ENCODE peak calls at places on chromosomes 6 and 20, in ten cellular contexts. One of them, this sample, is unnamed.

GRCh38 chr6:170247178-170247701 is 43.6 kb downstream of the DLL1 start:
- DNase-seq in PC-9: no peak
- DNase-seq in GM06990: no peak
- DNase-seq in activated T-cell treated with anti-CD3 and anti-CD28 coated beads for 1 hour: no peak
- DNase-seq in HCEC 1CT: no peak
- DNase-seq in hypothalamus: no peak
- DNase-seq in iPS DF 6.9: no peak
- DNase-seq in left ventricle myocardium superior: peak
- DNase-seq in NCI-H460: no peak
- DNase-seq in T-cell: no peak
- DNase-seq in this sample: no peak

GRCh38 chr6:129490551-129491245 is 219.3 kb downstream of the ARHGAP18 start:
- DNase-seq in PC-9: peak
- DNase-seq in GM06990: peak
- DNase-seq in activated T-cell treated with anti-CD3 and anti-CD28 coated beads for 1 hour: peak
- DNase-seq in HCEC 1CT: peak
- DNase-seq in hypothalamus: no peak
- DNase-seq in iPS DF 6.9: no peak
- DNase-seq in left ventricle myocardium superior: no peak
- DNase-seq in NCI-H460: peak
- DNase-seq in T-cell: peak
- DNase-seq in this sample: peak

GRCh38 chr6:139161817-139162284 is 27.0 kb downstream of the HECA start:
- DNase-seq in PC-9: no peak
- DNase-seq in GM06990: peak
- DNase-seq in activated T-cell treated with anti-CD3 and anti-CD28 coated beads for 1 hour: peak
- DNase-seq in HCEC 1CT: no peak
- DNase-seq in hypothalamus: no peak
- DNase-seq in iPS DF 6.9: no peak
- DNase-seq in left ventricle myocardium superior: no peak
- DNase-seq in NCI-H460: no peak
- DNase-seq in T-cell: peak
- DNase-seq in this sample: no peak

GRCh38 chr6:328924-329323 is 36.6 kb downstream of the DUSP22 start:
- DNase-seq in PC-9: no peak
- DNase-seq in GM06990: no peak
- DNase-seq in activated T-cell treated with anti-CD3 and anti-CD28 coated beads for 1 hour: no peak
- DNase-seq in HCEC 1CT: no peak
- DNase-seq in hypothalamus: no peak
- DNase-seq in iPS DF 6.9: no peak
- DNase-seq in left ventricle myocardium superior: no peak
- DNase-seq in NCI-H460: no peak
- DNase-seq in T-cell: no peak
- DNase-seq in this sample: no peak

GRCh38 chr20:46695888-46696287 is 6.6 kb upstream of the TP53RK start:
- DNase-seq in PC-9: no peak
- DNase-seq in GM06990: no peak
- DNase-seq in activated T-cell treated with anti-CD3 and anti-CD28 coated beads for 1 hour: no peak
- DNase-seq in HCEC 1CT: no peak
- DNase-seq in hypothalamus: no peak
- DNase-seq in iPS DF 6.9: no peak
- DNase-seq in left ventricle myocardium superior: no peak
- DNase-seq in NCI-H460: no peak
- DNase-seq in T-cell: no peak
- DNase-seq in this sample: no peak

GRCh38 chr20:47610247-47610944 is 108.7 kb downstream of the NCOA3 start:
- DNase-seq in PC-9: peak
- DNase-seq in GM06990: peak
- DNase-seq in activated T-cell treated with anti-CD3 and anti-CD28 coated beads for 1 hour: peak
- DNase-seq in HCEC 1CT: peak
- DNase-seq in hypothalamus: no peak
- DNase-seq in iPS DF 6.9: no peak
- DNase-seq in left ventricle myocardium superior: no peak
- DNase-seq in NCI-H460: peak
- DNase-seq in T-cell: peak
- DNase-seq in this sample: no peak

GRCh38 chr20:53859684-53860083 is 210.7 kb downstream of the BCAS1 start:
- DNase-seq in PC-9: no peak
- DNase-seq in GM06990: no peak
- DNase-seq in activated T-cell treated with anti-CD3 and anti-CD28 coated beads for 1 hour: no peak
- DNase-seq in HCEC 1CT: no peak
- DNase-seq in hypothalamus: no peak
- DNase-seq in iPS DF 6.9: no peak
- DNase-seq in left ventricle myocardium superior: peak
- DNase-seq in NCI-H460: no peak
- DNase-seq in T-cell: no peak
- DNase-seq in this sample: peak

GRCh38 chr20:60984666-60985065 is 267.4 kb upstream of the CDH4 start:
- DNase-seq in PC-9: no peak
- DNase-seq in GM06990: no peak
- DNase-seq in activated T-cell treated with anti-CD3 and anti-CD28 coated beads for 1 hour: no peak
- DNase-seq in HCEC 1CT: no peak
- DNase-seq in hypothalamus: no peak
- DNase-seq in iPS DF 6.9: no peak
- DNase-seq in left ventricle myocardium superior: no peak
- DNase-seq in NCI-H460: no peak
- DNase-seq in T-cell: no peak
- DNase-seq in this sample: no peak

GRCh38 chr20:54474866-54475265 is 527 bp upstream of the DOK5 start:
- DNase-seq in PC-9: no peak
- DNase-seq in GM06990: no peak
- DNase-seq in activated T-cell treated with anti-CD3 and anti-CD28 coated beads for 1 hour: no peak
- DNase-seq in HCEC 1CT: no peak
- DNase-seq in hypothalamus: no peak
- DNase-seq in iPS DF 6.9: no peak
- DNase-seq in left ventricle myocardium superior: no peak
- DNase-seq in NCI-H460: no peak
- DNase-seq in T-cell: no peak
- DNase-seq in this sample: no peak

GRCh38 chr20:10449270-10449669 is 14.2 kb downstream of the SLX4IP start:
- DNase-seq in PC-9: no peak
- DNase-seq in GM06990: no peak
- DNase-seq in activated T-cell treated with anti-CD3 and anti-CD28 coated beads for 1 hour: no peak
- DNase-seq in HCEC 1CT: no peak
- DNase-seq in hypothalamus: no peak
- DNase-seq in iPS DF 6.9: no peak
- DNase-seq in left ventricle myocardium superior: no peak
- DNase-seq in NCI-H460: no peak
- DNase-seq in T-cell: no peak
- DNase-seq in this sample: no peak

GRCh38 chr6:145865175-145865574 is 50.6 kb upstream of the FBXO30 start:
- DNase-seq in PC-9: no peak
- DNase-seq in GM06990: peak
- DNase-seq in activated T-cell treated with anti-CD3 and anti-CD28 coated beads for 1 hour: no peak
- DNase-seq in HCEC 1CT: no peak
- DNase-seq in hypothalamus: no peak
- DNase-seq in iPS DF 6.9: no peak
- DNase-seq in left ventricle myocardium superior: no peak
- DNase-seq in NCI-H460: no peak
- DNase-seq in T-cell: no peak
- DNase-seq in this sample: no peak

GRCh38 chr6:36912583-36912982 is 26.8 kb downstream of the C6orf89 start:
- DNase-seq in PC-9: peak
- DNase-seq in GM06990: peak
- DNase-seq in activated T-cell treated with anti-CD3 and anti-CD28 coated beads for 1 hour: peak
- DNase-seq in HCEC 1CT: peak
- DNase-seq in hypothalamus: no peak
- DNase-seq in iPS DF 6.9: no peak
- DNase-seq in left ventricle myocardium superior: no peak
- DNase-seq in NCI-H460: no peak
- DNase-seq in T-cell: peak
- DNase-seq in this sample: no peak

GRCh38 chr6:157535354-157536217 is 154.6 kb downstream of the ZDHHC14 start:
- DNase-seq in PC-9: no peak
- DNase-seq in GM06990: peak
- DNase-seq in activated T-cell treated with anti-CD3 and anti-CD28 coated beads for 1 hour: no peak
- DNase-seq in HCEC 1CT: peak
- DNase-seq in hypothalamus: no peak
- DNase-seq in iPS DF 6.9: no peak
- DNase-seq in left ventricle myocardium superior: no peak
- DNase-seq in NCI-H460: no peak
- DNase-seq in T-cell: no peak
- DNase-seq in this sample: no peak

GRCh38 chr6:106860940-106861339 is 113.6 kb downstream of the CD24 start:
- DNase-seq in PC-9: no peak
- DNase-seq in GM06990: no peak
- DNase-seq in activated T-cell treated with anti-CD3 and anti-CD28 coated beads for 1 hour: no peak
- DNase-seq in HCEC 1CT: no peak
- DNase-seq in hypothalamus: no peak
- DNase-seq in iPS DF 6.9: no peak
- DNase-seq in left ventricle myocardium superior: no peak
- DNase-seq in NCI-H460: no peak
- DNase-seq in T-cell: no peak
- DNase-seq in this sample: no peak

GRCh38 chr20:46307139-46307998 is 929 bp downstream of the CDH22 start:
- DNase-seq in PC-9: peak
- DNase-seq in GM06990: peak
- DNase-seq in activated T-cell treated with anti-CD3 and anti-CD28 coated beads for 1 hour: peak
- DNase-seq in HCEC 1CT: peak
- DNase-seq in hypothalamus: no peak
- DNase-seq in iPS DF 6.9: no peak
- DNase-seq in left ventricle myocardium superior: peak
- DNase-seq in NCI-H460: peak
- DNase-seq in T-cell: peak
- DNase-seq in this sample: peak

GRCh38 chr20:61630240-61630650 is 378.2 kb downstream of the CDH4 start:
- DNase-seq in PC-9: no peak
- DNase-seq in GM06990: no peak
- DNase-seq in activated T-cell treated with anti-CD3 and anti-CD28 coated beads for 1 hour: no peak
- DNase-seq in HCEC 1CT: no peak
- DNase-seq in hypothalamus: no peak
- DNase-seq in iPS DF 6.9: no peak
- DNase-seq in left ventricle myocardium superior: no peak
- DNase-seq in NCI-H460: no peak
- DNase-seq in T-cell: no peak
- DNase-seq in this sample: no peak

GRCh38 chr20:50413088-50413500 is 97.1 kb upstream of the PTPN1 start:
- DNase-seq in PC-9: no peak
- DNase-seq in GM06990: no peak
- DNase-seq in activated T-cell treated with anti-CD3 and anti-CD28 coated beads for 1 hour: no peak
- DNase-seq in HCEC 1CT: no peak
- DNase-seq in hypothalamus: no peak
- DNase-seq in iPS DF 6.9: no peak
- DNase-seq in left ventricle myocardium superior: peak
- DNase-seq in NCI-H460: no peak
- DNase-seq in T-cell: no peak
- DNase-seq in this sample: no peak